ENCODE peak calls at places on chromosomes 6 and 20, in five cellular contexts. D, L, Z, T and S are unnamed samples.

GRCh38 chr6:47151232-47151898 is 109.2 kb upstream of the ADGRF1 start:
- DNase-seq in D (no peak), L (no peak), Z (no peak), T (no peak), S (no peak)

GRCh38 chr6:55882731-55883595 is 7.6 kb upstream of the BMP5 start:
- DNase-seq in D (no peak), L (no peak), Z (no peak), T (no peak), S (no peak)

GRCh38 chr20:11540558-11540957 is 377.1 kb upstream of the BTBD3 start:
- DNase-seq in D (no peak), L (no peak), Z (no peak), T (no peak), S (no peak)

GRCh38 chr6:15194453-15194852 is 51.4 kb upstream of the JARID2 start:
- DNase-seq in D (no peak), L (no peak), Z (no peak), T (no peak), S (no peak)

GRCh38 chr6:16822529-16822928 is 61.3 kb upstream of the ATXN1 start:
- DNase-seq in D (no peak), L (no peak), Z (no peak), T (no peak), S (no peak)

GRCh38 chr20:59752101-59752586 is 147.8 kb downstream of the PHACTR3 start:
- DNase-seq in D (no peak), L (peak), Z (peak), T (no peak), S (no peak)

GRCh38 chr20:36370991-36371390 is 64.9 kb downstream of the DLGAP4 start:
- DNase-seq in D (no peak), L (no peak), Z (no peak), T (no peak), S (no peak)

GRCh38 chr6:132061381-132061780 is 110.2 kb upstream of the CCN2 start:
- DNase-seq in D (no peak), L (no peak), Z (no peak), T (no peak), S (no peak)

GRCh38 chr6:152244998-152245630 is 392.0 kb downstream of the SYNE1 start:
- DNase-seq in D (no peak), L (peak), Z (no peak), T (no peak), S (no peak)

GRCh38 chr20:34389206-34389953 is 26.3 kb downstream of the ITCH start:
- DNase-seq in D (no peak), L (no peak), Z (no peak), T (no peak), S (peak)

GRCh38 chr20:25632940-25633790 is 9.4 kb upstream of the NANP start:
- DNase-seq in D (no peak), L (no peak), Z (no peak), T (no peak), S (no peak)

GRCh38 chr6:13048113-13048512 is 280.2 kb downstream of the TBC1D7 start:
- DNase-seq in D (no peak), L (no peak), Z (no peak), T (no peak), S (no peak)

GRCh38 chr20:57370316-57370715 is 19.3 kb downstream of the RAE1 start:
- DNase-seq in D (no peak), L (no peak), Z (no peak), T (no peak), S (peak)

GRCh38 chr6:40788661-40789111 is 201.5 kb upstream of the LRFN2 start:
- DNase-seq in D (no peak), L (peak), Z (no peak), T (no peak), S (no peak)

GRCh38 chr20:41526327-41526726 is 91.8 kb downstream of the CHD6 start:
- DNase-seq in D (no peak), L (peak), Z (no peak), T (no peak), S (no peak)

GRCh38 chr6:30490031-30490876 is 945 bp downstream of the HLA-E start:
- DNase-seq in D (peak), L (peak), Z (peak), T (peak), S (peak)

GRCh38 chr20:31813611-31814010 is 5.5 kb upstream of the MYLK2 start:
- DNase-seq in D (no peak), L (no peak), Z (no peak), T (no peak), S (no peak)

GRCh38 chr6:91710356-91710755 is 1123.5 kb upstream of the MAP3K7 start:
- DNase-seq in D (no peak), L (no peak), Z (no peak), T (no peak), S (no peak)
- H3K27ac ChIP-seq in D (no peak), L (no peak), Z (no peak), T (no peak), S (no peak)

GRCh38 chr6:2977290-2977689 is 5.9 kb upstream of the SERPINB6 start:
- DNase-seq in D (no peak), L (no peak), Z (no peak), T (no peak), S (no peak)
- H3K27ac ChIP-seq in D (no peak), L (no peak), Z (no peak), T (no peak), S (peak)

GRCh38 chr20:9977629-9978028 is 57.2 kb upstream of the ANKEF1 start:
- DNase-seq in D (no peak), L (no peak), Z (no peak), T (no peak), S (no peak)
- H3K27ac ChIP-seq in D (no peak), L (no peak), Z (no peak), T (no peak), S (no peak)

GRCh38 chr20:10467985-10468845 is 33.1 kb downstream of the SLX4IP start:
- DNase-seq in D (no peak), L (no peak), Z (no peak), T (no peak), S (no peak)
- H3K27ac ChIP-seq in D (no peak), L (no peak), Z (no peak), T (no peak), S (no peak)

GRCh38 chr20:19813839-19814238 is 55.8 kb downstream of the RIN2 start:
- DNase-seq in D (no peak), L (no peak), Z (no peak), T (no peak), S (no peak)

GRCh38 chr20:19816386-19816785 is 58.3 kb downstream of the RIN2 start:
- DNase-seq in D (no peak), L (no peak), Z (no peak), T (no peak), S (no peak)

GRCh38 chr20:19815553-19815991 is 57.5 kb downstream of the RIN2 start:
- DNase-seq in D (peak), L (no peak), Z (no peak), T (no peak), S (peak)

GRCh38 chr20:19812696-19813095 is 54.6 kb downstream of the RIN2 start:
- DNase-seq in D (no peak), L (no peak), Z (no peak), T (no peak), S (no peak)

DNA sequence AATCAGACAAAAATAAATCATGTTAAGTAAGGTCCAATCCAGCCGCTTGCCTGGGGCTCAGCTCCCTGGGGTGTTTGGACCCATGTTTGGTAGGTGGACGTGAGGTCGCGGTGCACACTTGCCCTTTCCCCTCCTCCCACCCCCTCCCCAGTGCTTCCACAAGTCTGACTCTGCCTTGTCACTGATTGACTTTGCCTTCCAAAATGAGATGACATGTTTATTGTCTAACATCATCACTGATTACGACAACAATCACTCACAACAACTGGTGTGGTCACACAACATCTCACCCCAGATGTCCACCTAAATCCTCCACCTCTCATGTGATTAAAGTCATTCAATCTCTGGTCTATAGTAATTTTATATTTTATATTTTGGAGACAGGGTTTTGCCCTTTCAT is 56.2 kb downstream of the RIN2 start:
- DNase-seq in D (no peak), L (no peak), Z (no peak), T (no peak), S (no peak)
- H3K27ac ChIP-seq in D (peak), L (no peak), Z (peak), T (no peak), S (peak)